ENCODE peak calls at places on chromosomes 2 and 18, in six cellular contexts. U is stomach, L is gastrocnemius medialis, H is right lobe of liver, J is heart left ventricle, N is H1. G is an unnamed sample.
A peak's percentile ranks its signal among the peaks of the same experiment; 100 is the strongest.

GRCh38 chr2:98637401-98638144 is 29.2 kb downstream of the UNC50 start:
- DNase-seq in N (no peak), J (no peak), U (no peak), H (no peak), L (no peak), G (no peak)

GRCh38 chr2:96329416-96329815 is 4.3 kb downstream of the ITPRIPL1 start:
- DNase-seq in N (no peak), J (no peak), H (no peak), U (no peak), L (no peak), G (no peak)

GRCh38 chr2:128469203-128469602 is 150.5 kb upstream of the HS6ST1 start:
- DNase-seq in H (no peak), J (no peak), U (no peak), L (no peak), N (peak; percentile 69), G (no peak)

GRCh38 chr2:9163306-9164111 is 43.1 kb upstream of the ASAP2 start:
- DNase-seq in J (no peak), L (no peak), U (no peak), H (no peak), N (no peak), G (no peak)

GRCh38 chr2:9002313-9002636 is 1.2 kb downstream of the MBOAT2 start:
- DNase-seq in J (no peak), H (no peak), N (no peak), L (no peak), U (no peak), G (no peak)

GRCh38 chr2:237207641-237208040 is 122.0 kb downstream of the COPS8 start:
- DNase-seq in H (no peak), U (peak; percentile 23), L (peak; percentile 48), J (peak; percentile 78), N (no peak), G (peak; percentile 82)

GRCh38 chr18:985301-985700 is 80.6 kb downstream of the ADCYAP1 start:
- DNase-seq in L (no peak), J (no peak), N (no peak), U (no peak), H (no peak), G (no peak)

GRCh38 chr18:30386624-30387023 is 655.9 kb downstream of the DSC3 start:
- DNase-seq in J (no peak), L (no peak), H (no peak), U (no peak), N (no peak), G (no peak)

GRCh38 chr2:232817756-232818155 is 41.4 kb upstream of the KCNJ13 start:
- DNase-seq in J (no peak), H (no peak), N (no peak), U (no peak), L (no peak), G (no peak)

GRCh38 chr2:151649966-151650365 is 84.3 kb downstream of the NEB start:
- DNase-seq in J (no peak), U (no peak), H (no peak), L (no peak), N (no peak), G (no peak)

GRCh38 chr2:231397011-231397927 is 1.8 kb downstream of the B3GNT7 start:
- DNase-seq in L (no peak), H (no peak), U (no peak), N (no peak), J (no peak), G (no peak)

GRCh38 chr18:35919179-35919578 is 53.3 kb upstream of the RMP24 start:
- DNase-seq in J (no peak), H (no peak), U (no peak), N (no peak), L (no peak), G (no peak)

GRCh38 chr18:76494181-76494540 is 881 bp downstream of the ZNF516 start:
- DNase-seq in J (no peak), U (no peak), N (no peak), L (no peak), H (peak; percentile 50), G (no peak)

GRCh38 chr2:72934683-72935610 is 17.6 kb downstream of the EMX1 start:
- DNase-seq in H (peak; percentile 35), J (no peak), L (no peak), N (no peak), U (peak; percentile 54), G (no peak)

GRCh38 chr2:45170191-45170975 is 161.1 kb upstream of the SIX2 start:
- DNase-seq in H (no peak), J (no peak), N (peak; percentile 71), L (no peak), U (no peak), G (no peak)

GRCh38 chr2:51027442-51027841 is 4.5 kb downstream of the NRXN1 start:
- DNase-seq in U (no peak), H (no peak), J (no peak), N (no peak), L (no peak), G (no peak)

GRCh38 chr2:51027968-51028367 is 4.0 kb downstream of the NRXN1 start:
- DNase-seq in H (no peak), L (no peak), J (no peak), U (no peak), N (no peak), G (no peak)

GRCh38 chr2:51028829-51029228 is 3.1 kb downstream of the NRXN1 start:
- DNase-seq in U (no peak), H (no peak), L (no peak), N (no peak), J (no peak), G (no peak)

GRCh38 chr2:51031004-51031791 is 734 bp downstream of the NRXN1 start:
- DNase-seq in J (no peak), L (no peak), U (no peak), N (no peak), H (no peak), G (no peak)

DNA sequence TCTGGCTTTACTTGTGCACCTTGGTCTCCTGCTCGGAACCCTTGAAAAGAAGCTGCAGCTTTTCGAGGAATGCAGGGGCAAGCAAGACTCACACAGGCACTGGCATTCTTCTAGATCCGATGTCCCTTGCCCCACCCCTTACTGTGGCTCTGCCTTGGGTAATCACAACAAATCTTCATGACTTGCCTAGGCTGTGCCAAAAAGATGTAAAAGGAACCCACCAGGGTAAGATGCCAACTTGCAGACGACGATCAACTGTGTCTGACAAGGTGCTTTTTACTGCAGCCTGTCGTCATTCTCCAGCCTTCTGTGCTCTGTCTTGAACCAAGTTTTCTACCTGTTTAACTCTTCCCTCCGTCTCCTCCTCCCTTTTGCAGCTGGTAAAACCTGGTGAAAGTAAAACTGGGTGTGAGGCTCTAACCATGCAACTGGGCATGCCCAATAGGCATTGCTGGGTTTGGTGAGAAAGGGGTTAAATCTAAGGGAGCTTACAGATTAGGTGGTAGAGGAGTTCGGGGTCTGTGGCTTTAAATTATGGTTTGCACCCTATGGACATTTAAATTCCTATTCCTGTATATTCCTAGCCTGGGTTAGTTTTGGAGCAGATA is 920 bp upstream of the NRXN1 start:
- DNase-seq in J (no peak), N (peak; percentile 66), H (no peak), U (no peak), L (no peak), G (no peak)
- TF ChIP-seq POLR2A in J (no peak), N (no peak), H (no peak), U (no peak), L (no peak), G (no peak)

GRCh38 chr2:172085460-172086159 is at the start of gene DLX1:
- DNase-seq in L (no peak), J (no peak), U (no peak), H (no peak), N (peak; percentile 75), G (no peak)
- TF ChIP-seq POLR2A in L (no peak), J (no peak), U (no peak), H (no peak), N (no peak), G (no peak)

GRCh38 chr2:16022548-16023240 is 82.3 kb downstream of the MYCN start:
- DNase-seq in L (no peak), U (no peak), H (no peak), J (no peak), N (no peak), G (no peak)

GRCh38 chr2:16020389-16021008 is 80.1 kb downstream of the MYCN start:
- DNase-seq in H (no peak), U (no peak), J (no peak), N (no peak), L (no peak), G (no peak)

GRCh38 chr2:16023663-16024360 is 83.5 kb downstream of the MYCN start:
- DNase-seq in U (no peak), H (no peak), N (no peak), J (no peak), L (no peak), G (no peak)

GRCh38 chr2:16019617-16020351 is 79.4 kb downstream of the MYCN start:
- DNase-seq in L (no peak), U (no peak), N (no peak), H (no peak), J (no peak), G (no peak)

GRCh38 chr2:16021611-16022363 is 81.4 kb downstream of the MYCN start:
- DNase-seq in U (no peak), H (no peak), N (no peak), J (no peak), L (no peak), G (no peak)
- TF ChIP-seq POLR2A in U (no peak), H (no peak), N (no peak), J (no peak), L (no peak), G (no peak)

DNA sequence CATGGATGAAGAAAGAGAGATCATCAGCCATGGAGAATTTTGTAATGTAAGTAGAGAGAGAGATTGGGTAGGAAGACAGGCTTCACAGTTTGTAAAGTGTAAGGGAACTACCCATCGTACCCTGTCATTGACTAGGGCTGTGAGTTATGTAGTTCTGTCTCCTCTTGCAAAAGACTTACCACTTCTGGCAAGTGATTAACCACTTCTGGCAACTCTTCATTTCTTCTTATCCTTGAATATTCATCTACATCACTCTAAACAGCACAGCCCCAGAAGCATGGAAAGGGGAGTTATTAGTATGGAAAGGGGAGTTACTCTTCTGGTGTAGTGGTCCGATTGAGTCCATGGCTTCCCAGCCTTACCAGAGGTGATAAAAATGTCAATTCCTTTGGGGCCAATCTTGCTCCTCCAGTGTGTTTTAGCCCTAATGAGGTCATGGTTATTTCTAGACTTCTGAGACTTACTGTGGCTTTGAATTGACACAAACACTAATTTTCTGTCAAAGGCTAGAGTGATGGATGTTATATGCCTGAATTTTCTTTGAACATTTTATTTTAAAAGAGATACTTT is 52.0 kb downstream of the STAT1 start:
- DNase-seq in H (no peak), U (no peak), J (no peak), L (no peak), N (no peak), G (no peak)
- TF ChIP-seq POLR2A in H (no peak), U (no peak), J (no peak), L (no peak), N (no peak), G (no peak)

GRCh38 chr2:33083671-33084387 is 137.1 kb downstream of the LTBP1 start:
- DNase-seq in U (no peak), L (no peak), N (no peak), H (no peak), J (no peak), G (no peak)

GRCh38 chr2:33081691-33082090 is 134.9 kb downstream of the LTBP1 start:
- DNase-seq in H (no peak), J (no peak), N (no peak), U (no peak), L (no peak), G (no peak)

GRCh38 chr2:33084433-33084832 is 137.7 kb downstream of the LTBP1 start:
- DNase-seq in U (no peak), J (no peak), L (no peak), N (no peak), H (no peak), G (no peak)

GRCh38 chr2:33086400-33087015 is 139.8 kb downstream of the LTBP1 start:
- DNase-seq in J (peak; percentile 47), U (peak; percentile 41), N (no peak), H (peak; percentile 24), L (no peak), G (peak; percentile 40)

GRCh38 chr2:33085646-33086045 is 138.9 kb downstream of the LTBP1 start:
- DNase-seq in L (no peak), J (no peak), U (no peak), H (no peak), N (no peak), G (no peak)
- TF ChIP-seq POLR2A in L (no peak), J (no peak), U (no peak), H (no peak), N (no peak), G (no peak)